ENCODE peak calls at places on chromosomes 2 and 18, in eight cellular contexts. V is NCI-H69, Q is T-cell, F is NCI-H1417 treated with DMSO at 0.1 percent for 48 hours, W is epithelial cell of proximal tubule, C is ureter, P is GM19239, T is NCI-H460. N is an unnamed sample.

GRCh38 chr18:54924948-54925347 is 34.3 kb downstream of the CCDC68 start:
- DNase-seq in V (no peak), Q (no peak), F (no peak), W (no peak), C (no peak), P (no peak), T (no peak), N (no peak)

GRCh38 chr2:226495466-226496161 is 304.0 kb downstream of the IRS1 start:
- DNase-seq in V (peak; percentile 0), Q (no peak), F (no peak), W (no peak), C (no peak), P (no peak), T (no peak), N (no peak)

GRCh38 chr2:236858661-236859060 is 227.0 kb upstream of the COPS8 start:
- DNase-seq in V (peak; percentile 57), Q (no peak), F (no peak), W (no peak), C (peak; percentile 31), P (no peak), T (no peak), N (no peak)

GRCh38 chr2:168639501-168639900 is 162.9 kb upstream of the NOSTRIN start:
- DNase-seq in V (peak; percentile 75), Q (no peak), F (no peak), W (peak; percentile 13), C (no peak), P (no peak), T (no peak), N (no peak)

GRCh38 chr2:219273887-219274391 is 5.2 kb upstream of the DNAJB2 start:
- DNase-seq in V (peak; percentile 7), Q (no peak), F (no peak), W (no peak), C (no peak), P (no peak), T (no peak), N (peak; percentile 68)

GRCh38 chr2:174338626-174339570 is 4.1 kb downstream of the SP9 start:
- DNase-seq in V (no peak), Q (no peak), F (no peak), W (no peak), C (no peak), P (no peak), T (no peak), N (no peak)

GRCh38 chr2:189676471-189676870 is 2.0 kb downstream of the ANKAR start:
- DNase-seq in V (no peak), Q (no peak), F (no peak), W (no peak), C (no peak), P (no peak), T (no peak), N (no peak)

GRCh38 chr18:24176727-24177416 is 38.0 kb downstream of the CABYR start:
- DNase-seq in V (peak; percentile 86), Q (peak; percentile 22), F (no peak), W (no peak), C (peak; percentile 55), P (peak; percentile 49), T (peak; percentile 41), N (peak; percentile 67)

GRCh38 chr2:78109272-78109671 is 587.1 kb upstream of the LRRTM4 start:
- DNase-seq in V (no peak), Q (no peak), F (no peak), W (no peak), C (no peak), P (no peak), T (no peak), N (no peak)

GRCh38 chr2:215973954-215974699 is 39.2 kb downstream of the MREG start:
- DNase-seq in V (peak; percentile 78), Q (no peak), F (no peak), W (peak; percentile 45), C (no peak), P (no peak), T (peak; percentile 70), N (no peak)

GRCh38 chr18:9814431-9814830 is 71.3 kb upstream of the TXNDC2 start:
- DNase-seq in V (peak; percentile 22), Q (no peak), F (no peak), W (no peak), C (no peak), P (no peak), T (peak; percentile 12), N (no peak)

GRCh38 chr2:235762832-235763598 is 269.2 kb downstream of the AGAP1 start:
- DNase-seq in V (no peak), Q (no peak), F (no peak), W (no peak), C (no peak), P (no peak), T (no peak), N (no peak)

GRCh38 chr2:238271061-238271554 is 17.3 kb downstream of the PER2 start:
- DNase-seq in V (no peak), Q (no peak), F (no peak), W (no peak), C (no peak), P (no peak), T (no peak), N (no peak)

GRCh38 chr2:219733106-219733505 is 105.7 kb downstream of the SLC4A3 start:
- DNase-seq in V (no peak), Q (no peak), F (no peak), W (no peak), C (no peak), P (no peak), T (no peak), N (no peak)

GRCh38 chr2:179305125-179305524 is 40.5 kb upstream of the SESTD1 start:
- DNase-seq in V (no peak), Q (no peak), F (no peak), W (no peak), C (no peak), P (no peak), T (no peak), N (no peak)

GRCh38 chr2:190435031-190435677 is 27.0 kb downstream of the MFSD6 start:
- DNase-seq in V (peak; percentile 72), Q (no peak), F (no peak), W (no peak), C (no peak), P (no peak), T (no peak), N (no peak)

GRCh38 chr2:185567940-185568339 is 170.7 kb upstream of the FSIP2 start:
- DNase-seq in V (peak; percentile 3), Q (no peak), F (no peak), W (no peak), C (no peak), P (no peak), T (no peak), N (no peak)

GRCh38 chr2:133287709-133288108 is 280.6 kb downstream of the NCKAP5 start:
- DNase-seq in V (no peak), Q (no peak), F (no peak), W (no peak), C (no peak), P (no peak), T (no peak), N (no peak)

GRCh38 chr2:55048925-55049793 is 1.1 kb downstream of the RTN4 start:
- DNase-seq in V (peak; percentile 87), Q (peak; percentile 51), F (peak; percentile 51), W (no peak), C (peak; percentile 94), P (no peak), T (peak; percentile 78), N (peak; percentile 93)

GRCh38 chr2:57981369-57981768 is 65.2 kb upstream of the VRK2 start:
- DNase-seq in V (no peak), Q (no peak), F (no peak), W (no peak), C (no peak), P (no peak), T (no peak), N (no peak)

GRCh38 chr2:85524567-85524923 is 14.4 kb upstream of the MAT2A start:
- DNase-seq in V (no peak), Q (no peak), F (no peak), W (no peak), C (peak; percentile 56), P (no peak), T (no peak), N (no peak)

GRCh38 chr2:25293145-25293544 is 48.6 kb downstream of the DNMT3A start:
- DNase-seq in V (no peak), Q (no peak), F (no peak), W (no peak), C (no peak), P (no peak), T (no peak), N (no peak)

GRCh38 chr2:211396815-211397214 is 840.4 kb downstream of the CPS1 start:
- DNase-seq in V (peak; percentile 92), Q (no peak), F (no peak), W (no peak), C (no peak), P (no peak), T (no peak), N (no peak)

GRCh38 chr2:63261222-63261621 is 210.6 kb downstream of the OTX1 start:
- DNase-seq in V (no peak), Q (no peak), F (no peak), W (no peak), C (no peak), P (no peak), T (no peak), N (no peak)

GRCh38 chr2:113173563-113174368 is at the start of gene PSD4:
- DNase-seq in V (no peak), Q (peak; percentile 90), F (no peak), W (no peak), C (peak; percentile 76), P (peak; percentile 75), T (no peak), N (peak; percentile 88)

GRCh38 chr2:166074430-166074829 is 53.4 kb downstream of the SCN1A start:
- DNase-seq in V (peak; percentile 98), Q (no peak), F (peak; percentile 7), W (no peak), C (no peak), P (no peak), T (no peak), N (no peak)

GRCh38 chr2:64165696-64166095 is 21.5 kb upstream of the PELI1 start:
- DNase-seq in V (no peak), Q (no peak), F (no peak), W (no peak), C (no peak), P (no peak), T (no peak), N (no peak)

GRCh38 chr2:151518802-151519201 is 109.1 kb downstream of the RIF1 start:
- DNase-seq in V (no peak), Q (no peak), F (no peak), W (peak; percentile 73), C (no peak), P (no peak), T (no peak), N (no peak)

GRCh38 chr2:30371028-30371708 is 75.9 kb upstream of the LCLAT1 start:
- DNase-seq in V (no peak), Q (no peak), F (no peak), W (no peak), C (no peak), P (no peak), T (no peak), N (no peak)

GRCh38 chr2:10279946-10280463 is 22.7 kb upstream of the HPCAL1 start:
- DNase-seq in V (no peak), Q (no peak), F (no peak), W (no peak), C (no peak), P (no peak), T (no peak), N (peak; percentile 27)

GRCh38 chr2:174280596-174280995 is 32.3 kb upstream of the OLA1 start:
- DNase-seq in V (no peak), Q (no peak), F (no peak), W (no peak), C (no peak), P (no peak), T (no peak), N (no peak)

GRCh38 chr2:68465081-68465916 is 1.8 kb downstream of the FBXO48 start:
- DNase-seq in V (no peak), Q (peak; percentile 28), F (no peak), W (no peak), C (no peak), P (no peak), T (no peak), N (no peak)

N was measured in upper lobe of right lung.